ENCODE peak calls at places on chromosomes 5 and 9, in eight cellular contexts. T is dorsolateral prefrontal cortex, L is HAP-1, O is H1, M is adrenal gland, E is psoas muscle, N is mucosa of descending colon, F is GM23248. D is an unnamed sample.

GRCh38 chr5:17154211-17154996 is 63.0 kb upstream of the BASP1 start:
- DNase-seq in T (no peak), L (no peak), O (no peak), M (no peak), E (no peak), N (no peak), F (peak), D (peak)

GRCh38 chr9:112360047-112360804 is 19.7 kb upstream of the HSDL2 start:
- DNase-seq in T (no peak), L (no peak), O (no peak), M (no peak), E (no peak), N (no peak), F (peak), D (peak)

GRCh38 chr5:178433273-178433775 is 156.9 kb downstream of the COL23A1 start:
- DNase-seq in T (no peak), L (no peak), O (no peak), M (no peak), E (no peak), N (no peak), F (no peak), D (peak)

GRCh38 chr9:35723426-35723825 is 8.6 kb downstream of the TLN1 start:
- DNase-seq in T (no peak), L (no peak), O (no peak), M (no peak), E (no peak), N (no peak), F (no peak), D (no peak)

GRCh38 chr9:2116073-2116472 is 100.9 kb downstream of the SMARCA2 start:
- DNase-seq in T (no peak), L (peak), O (no peak), M (no peak), E (no peak), N (no peak), F (peak), D (peak)

GRCh38 chr5:61995486-61995885 is 310.5 kb upstream of the KIF2A start:
- DNase-seq in T (no peak), L (no peak), O (no peak), M (no peak), E (no peak), N (no peak), F (no peak), D (no peak)

GRCh38 chr5:149228610-149229297 is 42.9 kb upstream of the AFAP1L1 start:
- DNase-seq in T (peak), L (no peak), O (no peak), M (peak), E (no peak), N (no peak), F (peak), D (peak)

GRCh38 chr9:93297659-93298497 is 113.9 kb downstream of the WNK2 start:
- DNase-seq in T (no peak), L (peak), O (no peak), M (no peak), E (peak), N (peak), F (no peak), D (peak)

GRCh38 chr5:7917130-7918123 is 48.5 kb downstream of the MTRR start:
- DNase-seq in T (no peak), L (no peak), O (no peak), M (no peak), E (no peak), N (no peak), F (no peak), D (no peak)

GRCh38 chr9:17739022-17739421 is 160.2 kb downstream of the SH3GL2 start:
- DNase-seq in T (no peak), L (no peak), O (no peak), M (no peak), E (no peak), N (no peak), F (no peak), D (no peak)

GRCh38 chr9:34321451-34321850 is 7.6 kb downstream of the KIF24 start:
- DNase-seq in T (no peak), L (no peak), O (no peak), M (no peak), E (no peak), N (no peak), F (no peak), D (no peak)

GRCh38 chr9:95778957-95779356 is 96.5 kb upstream of the ERCC6L2 start:
- DNase-seq in T (peak), L (no peak), O (no peak), M (peak), E (peak), N (no peak), F (peak), D (peak)

GRCh38 chr9:33988219-33988890 is 60.3 kb downstream of the UBAP2 start:
- DNase-seq in T (no peak), L (no peak), O (no peak), M (no peak), E (no peak), N (no peak), F (peak), D (no peak)

GRCh38 chr5:149203896-149204544 is 62.7 kb downstream of the ABLIM3 start:
- DNase-seq in T (peak), L (no peak), O (no peak), M (no peak), E (no peak), N (no peak), F (peak), D (peak)

GRCh38 chr5:137119321-137119720 is 379.8 kb downstream of the SPOCK1 start:
- DNase-seq in T (no peak), L (peak), O (no peak), M (no peak), E (no peak), N (no peak), F (peak), D (no peak)

GRCh38 chr5:128539038-128539429 is 989 bp upstream of the FBN2 start:
- DNase-seq in T (no peak), L (no peak), O (no peak), M (peak), E (no peak), N (no peak), F (peak), D (peak)

GRCh38 chr9:125409637-125410521 is 148.3 kb downstream of the GAPVD1 start:
- DNase-seq in T (peak), L (peak), O (no peak), M (peak), E (no peak), N (no peak), F (peak), D (peak)

GRCh38 chr9:7816021-7816420 is 16.4 kb upstream of the DMAC1 start:
- DNase-seq in T (no peak), L (no peak), O (no peak), M (no peak), E (no peak), N (no peak), F (no peak), D (no peak)

GRCh38 chr5:74935752-74936091 is 69.5 kb upstream of the FAM169A start:
- DNase-seq in T (no peak), L (no peak), O (no peak), M (no peak), E (no peak), N (no peak), F (no peak), D (peak)
- H3K4me3 ChIP-seq in T (no peak), L (no peak), O (no peak), M (no peak), E (no peak), N (no peak), F (no peak), D (peak)

GRCh38 chr5:6858419-6858818 is 145.2 kb downstream of the TENT4A start:
- DNase-seq in T (no peak), L (no peak), O (no peak), M (peak), E (peak), N (no peak), F (no peak), D (no peak)

GRCh38 chr5:6862306-6862705 is 149.1 kb downstream of the TENT4A start:
- DNase-seq in T (no peak), L (no peak), O (no peak), M (no peak), E (no peak), N (no peak), F (no peak), D (no peak)

GRCh38 chr5:6859001-6859400 is 145.8 kb downstream of the TENT4A start:
- DNase-seq in T (no peak), L (no peak), O (no peak), M (no peak), E (no peak), N (no peak), F (no peak), D (no peak)

GRCh38 chr5:6861667-6862066 is 148.4 kb downstream of the TENT4A start:
- DNase-seq in T (peak), L (no peak), O (no peak), M (no peak), E (no peak), N (no peak), F (peak), D (no peak)

GRCh38 chr5:6859951-6860638 is 146.9 kb downstream of the TENT4A start:
- DNase-seq in T (no peak), L (no peak), O (no peak), M (no peak), E (no peak), N (no peak), F (no peak), D (no peak)
- H3K4me3 ChIP-seq in T (no peak), L (no peak), O (no peak), M (no peak), E (no peak), N (no peak), F (no peak), D (no peak)

DNA sequence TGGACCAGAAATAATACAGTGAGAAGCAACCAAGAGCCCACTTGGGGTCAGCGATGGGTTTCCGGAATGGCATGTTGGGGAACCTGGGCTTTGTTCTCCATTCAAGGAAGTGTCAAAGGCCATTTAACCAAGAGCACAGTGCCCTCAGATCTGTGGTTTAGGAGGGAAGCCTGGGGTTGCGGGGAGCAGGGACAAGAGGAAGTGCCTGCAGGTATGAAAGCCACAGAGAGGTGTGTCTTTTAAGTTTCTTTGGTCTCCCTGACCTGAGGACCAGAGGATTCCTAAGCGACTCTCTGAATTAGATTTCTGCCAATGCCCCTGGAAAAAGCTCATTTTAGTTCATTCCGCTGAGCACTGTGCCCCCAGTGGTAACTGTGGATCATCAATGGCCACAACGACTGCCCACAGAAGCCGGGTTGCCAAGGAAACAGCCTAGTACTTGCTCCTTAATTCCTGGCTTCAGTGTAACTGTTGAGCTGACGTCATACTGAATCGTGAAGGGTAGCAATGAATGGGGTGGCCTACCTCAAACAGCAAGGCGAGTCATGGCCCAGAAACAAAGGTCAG is 107.3 kb upstream of the SPIN1 start:
- DNase-seq in T (peak), L (no peak), O (peak), M (no peak), E (no peak), N (no peak), F (peak), D (peak)
- H3K4me3 ChIP-seq in T (peak), L (no peak), O (no peak), M (no peak), E (no peak), N (no peak), F (no peak), D (no peak)

GRCh38 chr9:115973241-115973640 is 180.3 kb upstream of the PAPPA start:
- DNase-seq in T (no peak), L (no peak), O (no peak), M (no peak), E (no peak), N (no peak), F (peak), D (no peak)

GRCh38 chr9:115969096-115969495 is 184.5 kb upstream of the PAPPA start:
- DNase-seq in T (no peak), L (no peak), O (no peak), M (no peak), E (no peak), N (no peak), F (no peak), D (peak)

GRCh38 chr9:115976726-115977125 is 176.9 kb upstream of the PAPPA start:
- DNase-seq in T (no peak), L (no peak), O (no peak), M (no peak), E (no peak), N (no peak), F (no peak), D (no peak)

GRCh38 chr9:115972362-115972761 is 181.2 kb upstream of the PAPPA start:
- DNase-seq in T (no peak), L (no peak), O (no peak), M (no peak), E (no peak), N (no peak), F (no peak), D (no peak)

GRCh38 chr9:115972802-115973201 is 180.8 kb upstream of the PAPPA start:
- DNase-seq in T (no peak), L (no peak), O (no peak), M (no peak), E (no peak), N (no peak), F (no peak), D (no peak)
- H3K4me3 ChIP-seq in T (no peak), L (no peak), O (no peak), M (no peak), E (no peak), N (no peak), F (no peak), D (no peak)

GRCh38 chr5:1014781-1015221 is 6.2 kb downstream of the NKD2 start:
- DNase-seq in T (no peak), L (no peak), O (no peak), M (no peak), E (peak), N (peak), F (no peak), D (no peak)

GRCh38 chr5:1017056-1017455 is 8.5 kb downstream of the NKD2 start:
- DNase-seq in T (no peak), L (no peak), O (no peak), M (no peak), E (peak), N (peak), F (no peak), D (no peak)

GRCh38 chr5:1015545-1015944 is 6.9 kb downstream of the NKD2 start:
- DNase-seq in T (no peak), L (no peak), O (no peak), M (no peak), E (peak), N (no peak), F (no peak), D (no peak)

GRCh38 chr5:1016476-1016875 is 7.9 kb downstream of the NKD2 start:
- DNase-seq in T (no peak), L (no peak), O (no peak), M (no peak), E (peak), N (peak), F (no peak), D (no peak)

GRCh38 chr5:1016036-1016435 is 7.4 kb downstream of the NKD2 start:
- DNase-seq in T (peak), L (no peak), O (no peak), M (no peak), E (peak), N (peak), F (no peak), D (no peak)
- H3K4me3 ChIP-seq in T (peak), L (no peak), O (no peak), M (no peak), E (no peak), N (no peak), F (no peak), D (no peak)

DNA sequence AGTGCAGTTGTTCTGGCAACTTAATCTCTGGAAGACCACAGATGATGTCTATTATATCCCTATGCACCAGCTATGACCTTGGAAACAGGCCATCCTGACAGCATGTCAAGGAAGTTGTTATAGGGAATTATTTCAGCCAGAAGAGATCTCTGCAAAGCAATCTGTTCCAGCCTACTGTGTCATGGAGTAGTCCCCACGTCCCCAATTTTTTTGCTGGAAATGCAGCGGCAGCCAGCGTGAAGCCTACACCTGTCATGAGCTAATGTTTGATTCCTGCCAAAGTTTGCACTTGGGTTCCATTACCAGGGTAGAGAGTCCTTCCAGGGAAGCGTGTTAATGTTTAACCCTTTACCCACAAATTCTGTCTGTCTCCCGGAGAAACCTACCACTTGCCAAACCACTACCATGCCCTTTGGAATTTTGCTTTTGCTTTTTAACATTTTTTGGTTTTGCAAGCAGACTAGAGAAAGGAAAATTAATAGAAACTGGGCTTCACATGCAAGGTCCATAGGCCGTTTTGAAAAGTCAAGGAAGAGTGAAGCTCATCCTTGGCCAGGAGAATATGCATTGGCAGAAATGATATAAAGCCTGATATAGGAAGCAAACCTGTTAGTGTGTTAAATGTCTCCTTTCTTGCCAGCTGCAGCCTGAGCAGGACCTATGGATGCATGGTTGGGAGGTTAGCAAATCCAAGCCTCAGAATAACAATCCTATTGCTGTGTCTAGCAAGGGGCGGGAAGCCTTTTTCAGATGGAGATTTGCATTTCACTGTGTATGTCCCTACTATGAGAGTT is 175.0 kb upstream of the SPRY4 start:
- DNase-seq in T (no peak), L (no peak), O (no peak), M (no peak), E (no peak), N (no peak), F (no peak), D (no peak)
- H3K4me3 ChIP-seq in T (no peak), L (no peak), O (no peak), M (no peak), E (no peak), N (no peak), F (no peak), D (no peak)